ENCODE peak calls at places on chromosomes 16 and 17, in six cellular contexts. W is kidney glomerular epithelial cell, E is T-helper 1 cell, R is MG63, Y is iPS DF 19.7, X is posterior cingulate gyrus. S is an unnamed sample.

GRCh38 chr16:20944861-20945390 is 44.4 kb downstream of the LYRM1 start:
- DNase-seq in W (no peak), E (no peak), R (no peak), Y (no peak), X (no peak), S (no peak)

GRCh38 chr17:61507667-61508066 is 55.4 kb downstream of the TBX4 start:
- DNase-seq in W (no peak), E (no peak), R (no peak), Y (no peak), X (no peak), S (no peak)

GRCh38 chr17:75645501-75645888 is 12.3 kb downstream of the SMIM5 start:
- DNase-seq in W (peak; percentile 92), E (no peak), R (no peak), Y (no peak), X (peak; percentile 15), S (no peak)

GRCh38 chr16:56247808-56248207 is 56.5 kb downstream of the GNAO1 start:
- DNase-seq in W (no peak), E (no peak), R (no peak), Y (no peak), X (no peak), S (no peak)

GRCh38 chr16:68528686-68529379 is 10.3 kb upstream of the ZFP90 start:
- DNase-seq in W (peak; percentile 73), E (peak; percentile 84), R (peak; percentile 53), Y (no peak), X (peak; percentile 96), S (peak; percentile 74)

GRCh38 chr17:71171270-71171669 is 949.5 kb upstream of the SOX9 start:
- DNase-seq in W (no peak), E (no peak), R (no peak), Y (no peak), X (no peak), S (no peak)

GRCh38 chr17:78862073-78863023 is 21.7 kb upstream of the USP36 start:
- DNase-seq in W (peak; percentile 91), E (no peak), R (peak; percentile 98), Y (no peak), X (peak; percentile 82), S (no peak)

GRCh38 chr17:18179221-18179620 is 4.4 kb upstream of the ALKBH5 start:
- DNase-seq in W (no peak), E (no peak), R (no peak), Y (no peak), X (no peak), S (no peak)

GRCh38 chr17:29826045-29826692 is 103.9 kb downstream of the SSH2 start:
- DNase-seq in W (no peak), E (no peak), R (no peak), Y (no peak), X (no peak), S (no peak)

GRCh38 chr16:53876811-53877210 is 172.9 kb downstream of the FTO start:
- DNase-seq in W (no peak), E (no peak), R (no peak), Y (no peak), X (no peak), S (no peak)

GRCh38 chr17:42282478-42283080 is 5.7 kb upstream of the STAT5A start:
- DNase-seq in W (no peak), E (no peak), R (no peak), Y (no peak), X (no peak), S (no peak)

GRCh38 chr17:75059369-75060345 is 12.6 kb downstream of the KCTD2 start:
- DNase-seq in W (peak; percentile 16), E (no peak), R (no peak), Y (no peak), X (peak; percentile 90), S (no peak)

GRCh38 chr17:3002538-3003301 is 60.7 kb downstream of the OR1D5 start:
- DNase-seq in W (no peak), E (no peak), R (no peak), Y (no peak), X (peak; percentile 79), S (no peak)